ENCODE peak calls at places on chromosomes 7 and 10, in seven cellular contexts. F, Q, K, W, A, B and J are unnamed samples.

GRCh38 chr7:103613655-103614642 is 167.9 kb upstream of the SLC26A5 start:
- DNase-seq in F (no peak), Q (no peak), K (no peak), W (no peak), A (no peak), B (peak), J (no peak)

GRCh38 chr10:102735065-102735562 is 8.6 kb upstream of the WBP1L start:
- DNase-seq in F (no peak), Q (no peak), K (no peak), W (no peak), A (no peak), B (no peak), J (no peak)

GRCh38 chr7:111486472-111487142 is 75.7 kb downstream of the IMMP2L start:
- DNase-seq in F (peak), Q (peak), K (no peak), W (no peak), A (no peak), B (no peak), J (no peak)

GRCh38 chr10:120423350-120424197 is 33.5 kb upstream of the PLPP4 start:
- DNase-seq in F (peak), Q (peak), K (no peak), W (peak), A (no peak), B (peak), J (peak)

GRCh38 chr7:30650455-30650854 is 31.8 kb downstream of the CRHR2 start:
- DNase-seq in F (no peak), Q (no peak), K (no peak), W (no peak), A (no peak), B (peak), J (no peak)

GRCh38 chr10:3780766-3781457 is 4.1 kb downstream of the KLF6 start:
- DNase-seq in F (no peak), Q (no peak), K (peak), W (no peak), A (no peak), B (no peak), J (no peak)

GRCh38 chr10:103145860-103146466 is 47.1 kb downstream of the NT5C2 start:
- DNase-seq in F (peak), Q (no peak), K (no peak), W (no peak), A (no peak), B (no peak), J (no peak)

GRCh38 chr7:155722936-155723335 is 78.5 kb downstream of the RBM33 start:
- DNase-seq in F (no peak), Q (no peak), K (no peak), W (no peak), A (no peak), B (no peak), J (no peak)

GRCh38 chr7:43201912-43202311 is 89.5 kb downstream of the HECW1 start:
- DNase-seq in F (no peak), Q (no peak), K (no peak), W (no peak), A (no peak), B (no peak), J (no peak)

GRCh38 chr10:129642427-129642826 is 175.4 kb downstream of the MGMT start:
- DNase-seq in F (no peak), Q (no peak), K (no peak), W (no peak), A (no peak), B (no peak), J (no peak)

GRCh38 chr7:38502848-38503247 is 128.3 kb downstream of the AMPH start:
- DNase-seq in F (no peak), Q (no peak), K (no peak), W (no peak), A (no peak), B (no peak), J (no peak)

GRCh38 chr7:135601182-135601581 is 43.5 kb downstream of the NUP205 start:
- DNase-seq in F (no peak), Q (no peak), K (no peak), W (no peak), A (no peak), B (no peak), J (no peak)

GRCh38 chr7:148020679-148021078 is 569.9 kb upstream of the C7orf33 start:
- DNase-seq in F (no peak), Q (no peak), K (no peak), W (no peak), A (no peak), B (no peak), J (no peak)

GRCh38 chr7:43492906-43493305 is 90.0 kb upstream of the STK17A start:
- DNase-seq in F (no peak), Q (no peak), K (no peak), W (no peak), A (no peak), B (no peak), J (no peak)